ENCODE peak calls at places on chromosomes 6 and 20, in seven cellular contexts. D, J, N, E, K, L and M are unnamed samples.

GRCh38 chr6:64553414-64553813 is 917.8 kb downstream of the PHF3 start:
- DNase-seq in D (no peak), J (no peak), N (peak; percentile 33), E (no peak), K (no peak), L (no peak), M (no peak)

GRCh38 chr6:134817448-134817847 is 132.5 kb downstream of the ALDH8A1 start:
- DNase-seq in D (no peak), J (no peak), N (no peak), E (no peak), K (no peak), L (no peak), M (no peak)

GRCh38 chr6:136592930-136593673 is 42.9 kb upstream of the MAP7 start:
- DNase-seq in D (no peak), J (peak; percentile 89), N (no peak), E (no peak), K (no peak), L (no peak), M (no peak)

GRCh38 chr6:132973556-132973993 is 159.2 kb downstream of the RPS12 start:
- DNase-seq in D (no peak), J (no peak), N (peak; percentile 41), E (no peak), K (no peak), L (no peak), M (no peak)

GRCh38 chr20:17573493-17573892 is 3.6 kb downstream of the DSTN start:
- DNase-seq in D (no peak), J (no peak), N (no peak), E (no peak), K (no peak), L (no peak), M (no peak)

GRCh38 chr20:38673731-38674177 is 50.5 kb upstream of the SLC32A1 start:
- DNase-seq in D (no peak), J (peak; percentile 13), N (no peak), E (no peak), K (no peak), L (no peak), M (no peak)

GRCh38 chr6:101226677-101227135 is 166.8 kb upstream of the GRIK2 start:
- DNase-seq in D (no peak), J (peak; percentile 68), N (no peak), E (no peak), K (no peak), L (no peak), M (no peak)

GRCh38 chr6:134706806-134707205 is 243.1 kb downstream of the ALDH8A1 start:
- DNase-seq in D (no peak), J (no peak), N (no peak), E (no peak), K (no peak), L (no peak), M (no peak)

GRCh38 chr6:9398794-9399373 is 963.5 kb upstream of the SLC35B3 start:
- DNase-seq in D (peak; percentile 14), J (peak; percentile 4), N (no peak), E (no peak), K (peak; percentile 69), L (no peak), M (no peak)

GRCh38 chr20:4559906-4560305 is 161.8 kb upstream of the PRND start:
- DNase-seq in D (no peak), J (no peak), N (no peak), E (no peak), K (no peak), L (no peak), M (no peak)

GRCh38 chr6:149727793-149728498 is 10.0 kb upstream of the LATS1 start:
- DNase-seq in D (no peak), J (no peak), N (no peak), E (no peak), K (no peak), L (no peak), M (peak; percentile 34)

GRCh38 chr6:24720131-24720603 is 1.2 kb upstream of the C6orf62 start:
- DNase-seq in D (peak; percentile 41), J (peak; percentile 66), N (peak; percentile 14), E (peak; percentile 54), K (peak; percentile 58), L (peak; percentile 70), M (no peak)

GRCh38 chr6:112205521-112206458 is 48.6 kb downstream of the LAMA4 start:
- DNase-seq in D (no peak), J (peak; percentile 58), N (no peak), E (no peak), K (no peak), L (no peak), M (no peak)